ENCODE peak calls at places on chromosomes 12 and 14, in five cellular contexts. One of them, this sample, is unnamed.

GRCh38 chr14:92609955-92610354 is 96.4 kb downstream of the RIN3 start:
- DNase-seq in fibroblast of the conjunctiva: no peak
- DNase-seq in uterus: no peak
- DNase-seq in mesothelial cell of epicardium: no peak
- DNase-seq in hippocampal formation: no peak
- DNase-seq in this sample: no peak

GRCh38 chr14:70069186-70069585 is 119.6 kb downstream of the SLC8A3 start:
- DNase-seq in mesothelial cell of epicardium: no peak
- DNase-seq in hippocampal formation: no peak
- DNase-seq in fibroblast of the conjunctiva: no peak
- DNase-seq in uterus: no peak
- DNase-seq in this sample: no peak

GRCh38 chr12:48454675-48455074 is 17.7 kb upstream of the ANP32D start:
- DNase-seq in uterus: no peak
- DNase-seq in mesothelial cell of epicardium: no peak
- DNase-seq in hippocampal formation: no peak
- DNase-seq in fibroblast of the conjunctiva: peak
- DNase-seq in this sample: no peak

GRCh38 chr14:105860615-105861580 is 334.5 kb downstream of the TMEM121 start:
- DNase-seq in uterus: peak
- DNase-seq in hippocampal formation: no peak
- DNase-seq in mesothelial cell of epicardium: peak
- DNase-seq in fibroblast of the conjunctiva: no peak
- DNase-seq in this sample: peak

GRCh38 chr14:72916174-72916573 is 10.1 kb upstream of the DCAF4 start:
- DNase-seq in fibroblast of the conjunctiva: no peak
- DNase-seq in mesothelial cell of epicardium: no peak
- DNase-seq in hippocampal formation: no peak
- DNase-seq in uterus: no peak
- DNase-seq in this sample: no peak

GRCh38 chr12:125280482-125281377 is 215.5 kb downstream of the AACS start:
- DNase-seq in mesothelial cell of epicardium: no peak
- DNase-seq in uterus: no peak
- DNase-seq in fibroblast of the conjunctiva: no peak
- DNase-seq in hippocampal formation: no peak
- DNase-seq in this sample: no peak

GRCh38 chr12:26523708-26524150 is 309.3 kb downstream of the ITPR2 start:
- DNase-seq in hippocampal formation: peak
- DNase-seq in mesothelial cell of epicardium: no peak
- DNase-seq in uterus: peak
- DNase-seq in fibroblast of the conjunctiva: peak
- DNase-seq in this sample: peak

GRCh38 chr12:120887253-120888043 is 16.7 kb downstream of the SPPL3 start:
- DNase-seq in uterus: no peak
- DNase-seq in hippocampal formation: no peak
- DNase-seq in fibroblast of the conjunctiva: no peak
- DNase-seq in mesothelial cell of epicardium: no peak
- DNase-seq in this sample: no peak

GRCh38 chr12:57110189-57111045 is 745 bp downstream of the STAT6 start:
- DNase-seq in uterus: peak
- DNase-seq in mesothelial cell of epicardium: peak
- DNase-seq in fibroblast of the conjunctiva: no peak
- DNase-seq in hippocampal formation: no peak
- DNase-seq in this sample: peak

GRCh38 chr12:118958520-118958919 is 22.8 kb upstream of the SRRM4 start:
- DNase-seq in fibroblast of the conjunctiva: no peak
- DNase-seq in hippocampal formation: no peak
- DNase-seq in mesothelial cell of epicardium: no peak
- DNase-seq in uterus: no peak
- DNase-seq in this sample: no peak

GRCh38 chr12:57488397-57489156 is 709 bp downstream of the MARS1 start:
- DNase-seq in fibroblast of the conjunctiva: no peak
- DNase-seq in mesothelial cell of epicardium: no peak
- DNase-seq in hippocampal formation: no peak
- DNase-seq in uterus: no peak
- DNase-seq in this sample: no peak

GRCh38 chr12:64120568-64120967 is 101.5 kb downstream of the KICS2 start:
- DNase-seq in uterus: no peak
- DNase-seq in fibroblast of the conjunctiva: no peak
- DNase-seq in mesothelial cell of epicardium: no peak
- DNase-seq in hippocampal formation: no peak
- DNase-seq in this sample: no peak

GRCh38 chr14:74977164-74977900 is 21.9 kb upstream of the PGF start:
- DNase-seq in hippocampal formation: no peak
- DNase-seq in uterus: no peak
- DNase-seq in mesothelial cell of epicardium: no peak
- DNase-seq in fibroblast of the conjunctiva: no peak
- DNase-seq in this sample: no peak